ENCODE peak calls at places on chromosomes 1 and 21, in seven cellular contexts. Z is IMR-90; R is glomerular endothelial cell; G is HCEC 1CT; C is kidney tubule cell; K is activated effector memory CD4-positive, alpha-beta T cell treated with Interleukin-2 at 50 U/mL for 16 hours; B is NCI-H146. U is an unnamed sample.

GRCh38 chr1:247500725-247501348 is 35.4 kb downstream of the OR2C3 start:
- DNase-seq in Z (no peak), R (no peak), G (no peak), C (no peak), K (no peak), B (no peak), U (no peak)

GRCh38 chr1:183505338-183506089 is 33.2 kb downstream of the SMG7 start:
- DNase-seq in Z (no peak), R (no peak), G (no peak), C (no peak), K (no peak), B (no peak), U (no peak)

GRCh38 chr1:109627692-109628399 is 8.2 kb downstream of the AMPD2 start:
- DNase-seq in Z (no peak), R (no peak), G (no peak), C (peak), K (no peak), B (no peak), U (no peak)

GRCh38 chr21:41831453-41831831 is 47.7 kb downstream of the PRDM15 start:
- DNase-seq in Z (no peak), R (no peak), G (no peak), C (no peak), K (no peak), B (no peak), U (no peak)

GRCh38 chr21:32064511-32064910 is 191.7 kb downstream of the HUNK start:
- DNase-seq in Z (no peak), R (no peak), G (no peak), C (no peak), K (no peak), B (no peak), U (no peak)

GRCh38 chr1:14598007-14598497 is 433 bp upstream of the KAZN start:
- DNase-seq in Z (no peak), R (no peak), G (no peak), C (peak), K (no peak), B (peak), U (no peak)

GRCh38 chr1:160169553-160170399 is 18.4 kb downstream of the ATP1A4 start:
- DNase-seq in Z (no peak), R (no peak), G (no peak), C (no peak), K (no peak), B (peak), U (peak)

GRCh38 chr1:39970274-39970673 is 15.3 kb downstream of the MFSD2A start:
- DNase-seq in Z (no peak), R (no peak), G (no peak), C (no peak), K (no peak), B (no peak), U (no peak)

GRCh38 chr1:181086926-181087325 is 1.6 kb upstream of the IER5 start:
- DNase-seq in Z (peak), R (no peak), G (peak), C (peak), K (no peak), B (no peak), U (no peak)

GRCh38 chr1:70043806-70044205 is 161.6 kb downstream of the LRRC40 start:
- DNase-seq in Z (peak), R (peak), G (peak), C (peak), K (no peak), B (no peak), U (no peak)

GRCh38 chr1:47405697-47406096 is 10.4 kb upstream of the FOXE3 start:
- DNase-seq in Z (no peak), R (no peak), G (no peak), C (no peak), K (no peak), B (no peak), U (no peak)

GRCh38 chr1:158563852-158564251 is 6.5 kb downstream of the OR6P1 start:
- DNase-seq in Z (no peak), R (no peak), G (no peak), C (no peak), K (no peak), B (no peak), U (peak)

GRCh38 chr1:243939167-243939848 is 89.3 kb upstream of the AKT3 start:
- DNase-seq in Z (peak), R (no peak), G (peak), C (peak), K (no peak), B (no peak), U (no peak)

GRCh38 chr1:160415696-160416298 is 15.4 kb downstream of the VANGL2 start:
- DNase-seq in Z (no peak), R (no peak), G (no peak), C (no peak), K (no peak), B (no peak), U (no peak)

GRCh38 chr1:233777571-233777970 is 126.9 kb upstream of the SLC35F3 start:
- DNase-seq in Z (no peak), R (no peak), G (no peak), C (no peak), K (no peak), B (no peak), U (no peak)

GRCh38 chr1:176241385-176242015 is 34.4 kb upstream of the COP1 start:
- DNase-seq in Z (peak), R (no peak), G (peak), C (peak), K (no peak), B (no peak), U (no peak)

GRCh38 chr21:29342394-29342957 is 43.8 kb downstream of the BACH1 start:
- DNase-seq in Z (peak), R (peak), G (peak), C (no peak), K (no peak), B (no peak), U (no peak)

GRCh38 chr1:24102966-24103365 is 9.0 kb downstream of the MYOM3 start:
- DNase-seq in Z (no peak), R (no peak), G (no peak), C (peak), K (no peak), B (no peak), U (no peak)

GRCh38 chr1:32758795-32759430 is 56.3 kb upstream of the SYNC start:
- DNase-seq in Z (no peak), R (no peak), G (no peak), C (no peak), K (no peak), B (no peak), U (no peak)

GRCh38 chr1:227951624-227952373 is 4.1 kb upstream of the WNT9A start:
- DNase-seq in Z (no peak), R (no peak), G (no peak), C (no peak), K (no peak), B (no peak), U (no peak)

GRCh38 chr1:43038232-43038929 is 79.7 kb upstream of the SLC2A1 start:
- DNase-seq in Z (no peak), R (no peak), G (no peak), C (no peak), K (no peak), B (no peak), U (no peak)

GRCh38 chr1:59568158-59568935 is 246.4 kb upstream of the HOOK1 start:
- DNase-seq in Z (peak), R (no peak), G (peak), C (no peak), K (no peak), B (no peak), U (no peak)

GRCh38 chr1:173161510-173162221 is 45.5 kb downstream of the TNFSF4 start:
- DNase-seq in Z (peak), R (peak), G (peak), C (peak), K (no peak), B (no peak), U (no peak)

GRCh38 chr1:111275079-111275478 is 15.6 kb upstream of the CHIA start:
- DNase-seq in Z (peak), R (no peak), G (peak), C (peak), K (no peak), B (no peak), U (no peak)

GRCh38 chr1:59697138-59697811 is 117.5 kb upstream of the HOOK1 start:
- DNase-seq in Z (no peak), R (no peak), G (no peak), C (no peak), K (no peak), B (no peak), U (peak)

GRCh38 chr21:16775056-16775455 is 737.8 kb upstream of the CXADR start:
- DNase-seq in Z (no peak), R (no peak), G (no peak), C (no peak), K (no peak), B (no peak), U (no peak)

GRCh38 chr1:99855914-99856450 is 5.8 kb downstream of the AGL start:
- DNase-seq in Z (peak), R (no peak), G (peak), C (no peak), K (no peak), B (no peak), U (no peak)

GRCh38 chr1:185670187-185670627 is 64.0 kb upstream of the HMCN1 start:
- DNase-seq in Z (peak), R (no peak), G (peak), C (peak), K (peak), B (peak), U (peak)

U was measured in naive B cell.